ENCODE peak calls at places on chromosomes 6 and 20, in ten cellular contexts. D, C, M, B, I, F, W, Z, E and N are unnamed samples.

GRCh38 chr6:168040856-168041496 is 38.0 kb downstream of the FRMD1 start:
- DNase-seq in D (no peak), C (no peak), M (no peak), B (no peak), I (no peak), F (no peak), W (no peak), Z (no peak), E (no peak), N (no peak)

GRCh38 chr6:130118236-130118635 is 99.9 kb downstream of the L3MBTL3 start:
- DNase-seq in D (no peak), C (no peak), M (no peak), B (no peak), I (no peak), F (no peak), W (no peak), Z (no peak), E (no peak), N (no peak)

GRCh38 chr20:1187605-1188171 is 2.9 kb upstream of the TMEM74B start:
- DNase-seq in D (no peak), C (no peak), M (no peak), B (no peak), I (no peak), F (no peak), W (no peak), Z (no peak), E (no peak), N (no peak)

GRCh38 chr6:140987364-140988135 is 1145.2 kb upstream of the GJE1 start:
- DNase-seq in D (no peak), C (no peak), M (no peak), B (no peak), I (no peak), F (no peak), W (no peak), Z (no peak), E (no peak), N (no peak)

GRCh38 chr6:74656442-74656841 is 549.4 kb downstream of the COL12A1 start:
- DNase-seq in D (no peak), C (no peak), M (no peak), B (no peak), I (no peak), F (no peak), W (no peak), Z (no peak), E (no peak), N (no peak)

GRCh38 chr6:117552618-117553017 is 49.7 kb downstream of the GOPC start:
- DNase-seq in D (no peak), C (no peak), M (no peak), B (no peak), I (no peak), F (no peak), W (no peak), Z (no peak), E (no peak), N (no peak)

GRCh38 chr20:46240065-46240464 is 68.2 kb downstream of the CDH22 start:
- DNase-seq in D (no peak), C (no peak), M (no peak), B (no peak), I (no peak), F (no peak), W (no peak), Z (no peak), E (no peak), N (no peak)

GRCh38 chr6:92647630-92648029 is 771.7 kb downstream of the EPHA7 start:
- DNase-seq in D (no peak), C (no peak), M (peak; percentile 55), B (no peak), I (no peak), F (no peak), W (no peak), Z (no peak), E (no peak), N (no peak)

GRCh38 chr20:3563113-3563512 is 92.3 kb downstream of the ATRN start:
- DNase-seq in D (no peak), C (no peak), M (no peak), B (no peak), I (no peak), F (no peak), W (no peak), Z (no peak), E (no peak), N (no peak)

GRCh38 chr6:91081452-91082067 is 494.7 kb upstream of the MAP3K7 start:
- DNase-seq in D (no peak), C (peak; percentile 53), M (peak; percentile 58), B (no peak), I (no peak), F (no peak), W (no peak), Z (peak; percentile 22), E (no peak), N (peak; percentile 44)

GRCh38 chr6:160417550-160417949 is 69.4 kb downstream of the SLC22A3 start:
- DNase-seq in D (no peak), C (no peak), M (no peak), B (no peak), I (no peak), F (no peak), W (no peak), Z (no peak), E (no peak), N (no peak)

GRCh38 chr6:91654844-91655192 is 1067.9 kb upstream of the MAP3K7 start:
- DNase-seq in D (no peak), C (no peak), M (no peak), B (no peak), I (no peak), F (no peak), W (no peak), Z (no peak), E (no peak), N (no peak)

GRCh38 chr6:35725721-35726438 is 11.0 kb upstream of the ARMC12 start:
- DNase-seq in D (peak; percentile 48), C (no peak), M (no peak), B (no peak), I (peak; percentile 93), F (no peak), W (peak; percentile 53), Z (no peak), E (no peak), N (no peak)

GRCh38 chr6:3471286-3471685 is 14.4 kb upstream of the SLC22A23 start:
- DNase-seq in D (no peak), C (no peak), M (peak; percentile 80), B (no peak), I (no peak), F (no peak), W (no peak), Z (no peak), E (no peak), N (no peak)

GRCh38 chr20:41408986-41409385 is 42.4 kb upstream of the EMILIN3 start:
- DNase-seq in D (no peak), C (no peak), M (no peak), B (no peak), I (peak; percentile 82), F (no peak), W (no peak), Z (no peak), E (no peak), N (no peak)

GRCh38 chr6:11865926-11866325 is 87.3 kb upstream of the ADTRP start:
- DNase-seq in D (no peak), C (peak; percentile 34), M (no peak), B (no peak), I (no peak), F (no peak), W (no peak), Z (no peak), E (no peak), N (no peak)

GRCh38 chr20:13382786-13383185 is 161.7 kb downstream of the ISM1 start:
- DNase-seq in D (no peak), C (no peak), M (no peak), B (no peak), I (no peak), F (no peak), W (no peak), Z (no peak), E (no peak), N (no peak)

GRCh38 chr6:142635130-142635529 is 309.8 kb downstream of the HIVEP2 start:
- DNase-seq in D (no peak), C (peak; percentile 48), M (no peak), B (no peak), I (no peak), F (no peak), W (no peak), Z (no peak), E (no peak), N (no peak)

GRCh38 chr6:43829470-43829869 is 59.5 kb downstream of the VEGFA start:
- DNase-seq in D (no peak), C (no peak), M (no peak), B (no peak), I (no peak), F (no peak), W (no peak), Z (no peak), E (no peak), N (no peak)

GRCh38 chr20:17648782-17649730 is 33.0 kb downstream of the RRBP1 start:
- DNase-seq in D (no peak), C (no peak), M (peak; percentile 51), B (no peak), I (peak; percentile 40), F (peak; percentile 19), W (peak; percentile 60), Z (no peak), E (peak; percentile 50), N (peak; percentile 65)

GRCh38 chr20:37729909-37730308 is 36.1 kb downstream of the CTNNBL1 start:
- DNase-seq in D (no peak), C (peak; percentile 28), M (no peak), B (no peak), I (no peak), F (no peak), W (no peak), Z (no peak), E (no peak), N (no peak)

GRCh38 chr20:52179331-52180166 is 12.0 kb downstream of the ZFP64 start:
- DNase-seq in D (no peak), C (no peak), M (no peak), B (no peak), I (no peak), F (no peak), W (peak; percentile 50), Z (no peak), E (peak; percentile 13), N (peak; percentile 81)

GRCh38 chr20:4896971-4897497 is 104.3 kb downstream of the SLC23A2 start:
- DNase-seq in D (no peak), C (peak; percentile 15), M (no peak), B (no peak), I (no peak), F (no peak), W (peak; percentile 46), Z (no peak), E (no peak), N (peak; percentile 29)

GRCh38 chr6:42969934-42970333 is 9.0 kb downstream of the PEX6 start:
- DNase-seq in D (no peak), C (no peak), M (no peak), B (no peak), I (no peak), F (no peak), W (no peak), Z (no peak), E (no peak), N (no peak)

GRCh38 chr6:44725070-44725469 is 337.6 kb downstream of the CDC5L start:
- DNase-seq in D (no peak), C (no peak), M (no peak), B (no peak), I (no peak), F (no peak), W (no peak), Z (peak; percentile 7), E (no peak), N (no peak)

GRCh38 chr6:131733376-131734016 is 22.7 kb upstream of the CTAGE9 start:
- DNase-seq in D (no peak), C (peak; percentile 77), M (no peak), B (no peak), I (no peak), F (no peak), W (no peak), Z (peak; percentile 50), E (no peak), N (no peak)

GRCh38 chr6:52410979-52411378 is 9.2 kb upstream of the EFHC1 start:
- DNase-seq in D (no peak), C (no peak), M (no peak), B (no peak), I (no peak), F (no peak), W (no peak), Z (no peak), E (no peak), N (no peak)

GRCh38 chr6:14317616-14318015 is 200.0 kb downstream of the CD83 start:
- DNase-seq in D (no peak), C (no peak), M (no peak), B (no peak), I (no peak), F (no peak), W (no peak), Z (no peak), E (no peak), N (no peak)